ENCODE peak calls at places on chromosomes 7 and 10, in eight cellular contexts. A is fibroblast of the aortic adventitia; B is M059J; O is GM13976; V is osteocyte; G is tibial nerve; N is stimulated activated CD4-positive, alpha-beta T cell treated with anti-CD3 and anti-CD28 coated beads, TNF-alpha, amount 100 ng/mL, for 24 hours; U is colonic mucosa. T is an unnamed sample.

GRCh38 chr10:24825551-24825950 is 101.9 kb upstream of the ARHGAP21 start:
- DNase-seq in A (peak; percentile 76), B (no peak), O (no peak), V (no peak), G (no peak), N (no peak), U (no peak), T (no peak)

GRCh38 chr10:71268751-71269150 is 50.3 kb upstream of the SLC29A3 start:
- DNase-seq in A (no peak), B (no peak), O (no peak), V (no peak), G (no peak), N (no peak), U (no peak), T (peak; percentile 67)

GRCh38 chr10:115947104-115947503 is 325.9 kb downstream of the GFRA1 start:
- DNase-seq in A (peak; percentile 77), B (peak; percentile 81), O (no peak), V (no peak), G (no peak), N (no peak), U (no peak), T (no peak)

GRCh38 chr7:91310829-91311460 is 46.7 kb downstream of the FZD1 start:
- DNase-seq in A (peak; percentile 90), B (peak; percentile 31), O (no peak), V (no peak), G (peak; percentile 18), N (no peak), U (peak; percentile 29), T (no peak)

GRCh38 chr7:44289341-44290249 is 35.8 kb downstream of the CAMK2B start:
- DNase-seq in A (no peak), B (no peak), O (no peak), V (peak; percentile 78), G (peak; percentile 8), N (no peak), U (no peak), T (peak; percentile 58)

GRCh38 chr10:118395919-118396318 is 53.8 kb upstream of the FAM204A start:
- DNase-seq in A (no peak), B (no peak), O (no peak), V (no peak), G (no peak), N (no peak), U (no peak), T (no peak)

GRCh38 chr7:103127006-103127405 is 21.9 kb downstream of the NAPEPLD start:
- DNase-seq in A (no peak), B (no peak), O (no peak), V (no peak), G (no peak), N (no peak), U (no peak), T (no peak)

GRCh38 chr10:6988654-6989053 is 408.6 kb upstream of the PRKCQ start:
- DNase-seq in A (no peak), B (peak; percentile 34), O (no peak), V (no peak), G (no peak), N (peak; percentile 6), U (no peak), T (no peak)

GRCh38 chr7:107593025-107593410 is 13.0 kb downstream of the BCAP29 start:
- DNase-seq in A (no peak), B (no peak), O (no peak), V (no peak), G (no peak), N (no peak), U (no peak), T (no peak)

GRCh38 chr7:101094376-101094775 is 9.1 kb downstream of the TRIM56 start:
- DNase-seq in A (no peak), B (no peak), O (no peak), V (no peak), G (no peak), N (no peak), U (no peak), T (no peak)

GRCh38 chr7:28550580-28551205 is 138.4 kb downstream of the CREB5 start:
- DNase-seq in A (no peak), B (no peak), O (no peak), V (no peak), G (no peak), N (no peak), U (no peak), T (no peak)

GRCh38 chr7:73341877-73342276 is 13.9 kb downstream of the FKBP6 start:
- DNase-seq in A (peak; percentile 73), B (peak; percentile 73), O (no peak), V (no peak), G (no peak), N (no peak), U (no peak), T (no peak)

GRCh38 chr7:76185187-76185915 is 16.3 kb upstream of the SRRM3 start:
- DNase-seq in A (no peak), B (no peak), O (no peak), V (no peak), G (no peak), N (no peak), U (no peak), T (no peak)

GRCh38 chr10:96512997-96513685 is 585 bp downstream of the TLL2 start:
- DNase-seq in A (peak; percentile 37), B (peak; percentile 32), O (no peak), V (no peak), G (no peak), N (peak; percentile 42), U (peak; percentile 24), T (no peak)

GRCh38 chr10:60414877-60415585 is 25.4 kb upstream of the ANK3 start:
- DNase-seq in A (peak; percentile 87), B (peak; percentile 96), O (no peak), V (no peak), G (no peak), N (no peak), U (no peak), T (no peak)

GRCh38 chr10:43902842-43903241 is 254.2 kb upstream of the ZNF32 start:
- DNase-seq in A (no peak), B (no peak), O (no peak), V (no peak), G (no peak), N (no peak), U (no peak), T (peak; percentile 50)

GRCh38 chr10:65341323-65341922 is 1584.4 kb upstream of the LRRTM3 start:
- DNase-seq in A (no peak), B (peak; percentile 12), O (no peak), V (no peak), G (no peak), N (no peak), U (no peak), T (no peak)

GRCh38 chr10:128704716-128705115 is 578.5 kb upstream of the MKI67 start:
- DNase-seq in A (no peak), B (no peak), O (no peak), V (no peak), G (no peak), N (no peak), U (no peak), T (no peak)

GRCh38 chr7:151426486-151426905 is 13.4 kb downstream of the CRYGN start:
- DNase-seq in A (peak; percentile 95), B (peak; percentile 98), O (no peak), V (no peak), G (peak; percentile 70), N (no peak), U (peak; percentile 52), T (peak; percentile 87)

GRCh38 chr10:93461124-93461806 is 20.9 kb downstream of the MYOF start:
- DNase-seq in A (peak; percentile 65), B (peak; percentile 78), O (no peak), V (no peak), G (no peak), N (no peak), U (no peak), T (no peak)

GRCh38 chr10:70432101-70432500 is 9.4 kb downstream of the NODAL start:
- DNase-seq in A (no peak), B (no peak), O (no peak), V (no peak), G (peak; percentile 37), N (no peak), U (no peak), T (no peak)

GRCh38 chr10:74029943-74030342 is 32.0 kb downstream of the VCL start:
- DNase-seq in A (no peak), B (no peak), O (no peak), V (no peak), G (no peak), N (no peak), U (no peak), T (no peak)

GRCh38 chr10:69495666-69496065 is 44.4 kb downstream of the TSPAN15 start:
- DNase-seq in A (no peak), B (no peak), O (no peak), V (no peak), G (no peak), N (no peak), U (no peak), T (no peak)

GRCh38 chr7:158802535-158803199 is 26.6 kb downstream of the ESYT2 start:
- DNase-seq in A (peak; percentile 67), B (peak; percentile 74), O (no peak), V (no peak), G (no peak), N (no peak), U (no peak), T (no peak)

GRCh38 chr7:151599401-151600227 is 79.9 kb upstream of the RHEB start:
- DNase-seq in A (peak; percentile 94), B (peak; percentile 96), O (no peak), V (no peak), G (no peak), N (no peak), U (no peak), T (peak; percentile 68)

GRCh38 chr10:23065549-23065948 is 29.8 kb upstream of the MSRB2 start:
- DNase-seq in A (peak; percentile 89), B (peak; percentile 63), O (no peak), V (peak; percentile 70), G (peak; percentile 42), N (no peak), U (peak; percentile 84), T (peak; percentile 92)

GRCh38 chr10:86804805-86805204 is 48.4 kb downstream of the BMPR1A start:
- DNase-seq in A (no peak), B (peak; percentile 56), O (no peak), V (no peak), G (no peak), N (no peak), U (no peak), T (no peak)

GRCh38 chr10:50431118-50431517 is 179.8 kb upstream of the ASAH2 start:
- DNase-seq in A (peak; percentile 69), B (peak; percentile 50), O (no peak), V (no peak), G (no peak), N (no peak), U (no peak), T (no peak)

GRCh38 chr7:138064856-138065357 is 11.4 kb upstream of the AKR1D1 start:
- DNase-seq in A (peak; percentile 33), B (no peak), O (no peak), V (no peak), G (no peak), N (no peak), U (no peak), T (no peak)

GRCh38 chr7:134532155-134533089 is 5.1 kb downstream of the AKR1B10 start:
- DNase-seq in A (no peak), B (peak; percentile 33), O (no peak), V (no peak), G (no peak), N (no peak), U (peak; percentile 90), T (no peak)

GRCh38 chr7:151317936-151318335 is 23.7 kb upstream of the NUB1 start:
- DNase-seq in A (no peak), B (no peak), O (no peak), V (peak; percentile 34), G (no peak), N (no peak), U (no peak), T (no peak)

GRCh38 chr7:29329686-29330085 is 135.1 kb downstream of the CHN2 start:
- DNase-seq in A (no peak), B (no peak), O (no peak), V (no peak), G (no peak), N (no peak), U (no peak), T (no peak)

GRCh38 chr10:103053659-103054581 is 135.8 kb downstream of the CNNM2 start:
- DNase-seq in A (peak; percentile 83), B (peak; percentile 47), O (peak; percentile 58), V (no peak), G (peak; percentile 44), N (peak; percentile 22), U (peak; percentile 52), T (peak; percentile 74)

GRCh38 chr7:16649196-16649595 is 3.2 kb downstream of the BZW2 start:
- DNase-seq in A (peak; percentile 39), B (peak; percentile 74), O (no peak), V (no peak), G (no peak), N (no peak), U (no peak), T (no peak)

T was measured in right atrium auricular region.